ENCODE peak calls at places on chromosomes 3 and 15, in four cellular contexts. One of them, this sample, is unnamed.

GRCh38 chr3:49906004-49906860 is 2.6 kb upstream of the MST1R start:
- DNase-seq in endodermal cell: peak
- DNase-seq in epithelial cell of esophagus: peak
- DNase-seq in A549: peak
- DNase-seq in this sample: peak

GRCh38 chr15:25783134-25783533 is 80.0 kb downstream of the ATP10A start:
- DNase-seq in A549: no peak
- DNase-seq in endodermal cell: no peak
- DNase-seq in epithelial cell of esophagus: no peak
- DNase-seq in this sample: no peak

GRCh38 chr3:157300091-157300490 is 136.6 kb upstream of the PTX3 start:
- DNase-seq in A549: no peak
- DNase-seq in epithelial cell of esophagus: no peak
- DNase-seq in endodermal cell: no peak
- DNase-seq in this sample: no peak

GRCh38 chr15:45802140-45802539 is 167.3 kb downstream of the SQOR start:
- DNase-seq in epithelial cell of esophagus: no peak
- DNase-seq in endodermal cell: no peak
- DNase-seq in A549: no peak
- DNase-seq in this sample: no peak

GRCh38 chr15:61404567-61404966 is 175.5 kb upstream of the RORA start:
- DNase-seq in epithelial cell of esophagus: peak
- DNase-seq in endodermal cell: no peak
- DNase-seq in A549: no peak
- DNase-seq in this sample: no peak

GRCh38 chr15:91338763-91339162 is 238.7 kb downstream of the SV2B start:
- DNase-seq in epithelial cell of esophagus: peak
- DNase-seq in A549: no peak
- DNase-seq in endodermal cell: peak
- DNase-seq in this sample: peak

GRCh38 chr3:38455639-38456430 is 2.1 kb downstream of the ACVR2B start:
- DNase-seq in endodermal cell: peak
- DNase-seq in A549: no peak
- DNase-seq in epithelial cell of esophagus: no peak
- DNase-seq in this sample: peak

GRCh38 chr3:156787015-156787414 is 39.1 kb upstream of the LEKR1 start:
- DNase-seq in epithelial cell of esophagus: no peak
- DNase-seq in endodermal cell: no peak
- DNase-seq in A549: no peak
- DNase-seq in this sample: no peak

GRCh38 chr3:172653004-172653403 is 57.9 kb downstream of the NCEH1 start:
- DNase-seq in epithelial cell of esophagus: no peak
- DNase-seq in endodermal cell: no peak
- DNase-seq in A549: no peak
- DNase-seq in this sample: no peak

GRCh38 chr3:66386011-66386924 is 114.6 kb downstream of the LRIG1 start:
- DNase-seq in endodermal cell: peak
- DNase-seq in A549: no peak
- DNase-seq in epithelial cell of esophagus: no peak
- DNase-seq in this sample: no peak

GRCh38 chr3:134797080-134797801 is 2.2 kb downstream of the EPHB1 start:
- DNase-seq in endodermal cell: peak
- DNase-seq in A549: no peak
- DNase-seq in epithelial cell of esophagus: no peak
- DNase-seq in this sample: peak

GRCh38 chr15:58684751-58685150 is 64.8 kb downstream of the ADAM10 start:
- DNase-seq in epithelial cell of esophagus: no peak
- DNase-seq in A549: no peak
- DNase-seq in endodermal cell: no peak
- DNase-seq in this sample: no peak

GRCh38 chr3:51963951-51964451 is 3.3 kb downstream of the PCBP4 start:
- DNase-seq in A549: no peak
- DNase-seq in endodermal cell: peak
- DNase-seq in epithelial cell of esophagus: no peak
- DNase-seq in this sample: peak

GRCh38 chr3:129838086-129838485 is 55.4 kb downstream of the TMCC1 start:
- DNase-seq in A549: no peak
- DNase-seq in epithelial cell of esophagus: no peak
- DNase-seq in endodermal cell: peak
- DNase-seq in this sample: peak

GRCh38 chr15:98850991-98851776 is 156.4 kb downstream of the PGPEP1L start:
- DNase-seq in endodermal cell: peak
- DNase-seq in A549: peak
- DNase-seq in epithelial cell of esophagus: peak
- DNase-seq in this sample: peak

GRCh38 chr15:98854496-98854895 is 153.1 kb downstream of the PGPEP1L start:
- DNase-seq in epithelial cell of esophagus: no peak
- DNase-seq in endodermal cell: no peak
- DNase-seq in A549: no peak
- DNase-seq in this sample: no peak

GRCh38 chr15:98855067-98855814 is 152.4 kb downstream of the PGPEP1L start:
- DNase-seq in endodermal cell: no peak
- DNase-seq in A549: no peak
- DNase-seq in epithelial cell of esophagus: peak
- DNase-seq in this sample: no peak

GRCh38 chr15:98853593-98854420 is 153.8 kb downstream of the PGPEP1L start:
- DNase-seq in A549: no peak
- DNase-seq in epithelial cell of esophagus: peak
- DNase-seq in endodermal cell: peak
- DNase-seq in this sample: peak

DNA sequence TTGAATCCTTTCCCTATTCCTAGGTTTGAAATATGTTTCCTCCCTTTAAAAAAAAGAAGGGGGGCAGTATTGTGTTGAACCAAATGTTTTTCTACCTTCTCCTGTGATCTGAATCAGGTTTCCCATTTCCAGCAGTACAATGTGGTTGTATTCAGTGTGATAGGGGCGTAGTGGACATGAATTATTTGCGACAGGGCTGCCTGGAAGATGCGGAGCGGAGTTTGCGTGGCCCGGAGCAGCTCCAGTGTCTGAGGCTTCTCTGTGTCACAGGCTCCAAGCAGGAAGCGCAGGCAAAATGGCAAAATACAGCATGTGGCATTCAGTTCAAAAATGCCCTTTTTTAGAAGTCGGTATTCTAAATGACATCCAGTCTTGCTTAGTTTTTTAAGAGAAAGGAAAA is 154.4 kb downstream of the PGPEP1L start:
- DNase-seq in endodermal cell: peak
- DNase-seq in A549: peak
- DNase-seq in epithelial cell of esophagus: peak
- DNase-seq in this sample: peak
- TF ChIP-seq CTCF in endodermal cell: no peak
- TF ChIP-seq CTCF in A549: no peak
- TF ChIP-seq CTCF in epithelial cell of esophagus: no peak
- TF ChIP-seq CTCF in this sample: no peak

DNA sequence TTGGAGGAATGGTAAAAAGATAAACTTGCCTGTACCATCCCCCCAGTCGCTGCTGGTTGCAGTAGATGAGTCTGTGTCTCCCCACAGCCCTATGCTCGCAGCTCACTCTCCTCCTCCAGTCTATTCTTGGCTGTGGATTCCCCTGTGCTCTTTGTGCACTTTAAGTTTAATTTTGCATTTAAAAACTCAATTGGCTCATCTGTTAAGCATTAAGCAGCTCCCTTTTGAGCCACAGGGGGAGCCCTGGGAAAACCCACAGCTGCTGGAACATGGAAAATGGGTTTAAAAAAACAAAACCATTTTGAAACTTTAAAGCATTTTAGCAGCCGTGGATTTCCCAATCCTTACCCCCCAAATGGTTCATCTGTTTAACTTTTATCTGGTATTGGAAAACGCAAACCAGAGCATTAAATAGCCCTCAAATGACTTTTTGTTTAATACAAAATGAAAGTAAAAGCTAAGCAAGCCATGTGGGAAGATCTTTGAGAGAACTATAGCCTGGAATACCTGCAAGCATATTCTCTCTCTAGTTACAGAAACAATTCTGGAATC is 536.9 kb downstream of the ZIC1 start:
- DNase-seq in epithelial cell of esophagus: peak
- DNase-seq in A549: peak
- DNase-seq in endodermal cell: peak
- DNase-seq in this sample: peak
- TF ChIP-seq CTCF in epithelial cell of esophagus: peak
- TF ChIP-seq CTCF in A549: peak
- TF ChIP-seq CTCF in endodermal cell: peak
- TF ChIP-seq CTCF in this sample: peak

GRCh38 chr3:184042617-184043016 is 10.2 kb upstream of the HTR3C start:
- DNase-seq in A549: no peak
- DNase-seq in epithelial cell of esophagus: no peak
- DNase-seq in endodermal cell: no peak
- DNase-seq in this sample: no peak

GRCh38 chr3:184040010-184040409 is 8.5 kb downstream of the HTR3D start:
- DNase-seq in epithelial cell of esophagus: peak
- DNase-seq in A549: peak
- DNase-seq in endodermal cell: peak
- DNase-seq in this sample: peak

GRCh38 chr3:184039414-184039813 is 7.9 kb downstream of the HTR3D start:
- DNase-seq in epithelial cell of esophagus: peak
- DNase-seq in A549: no peak
- DNase-seq in endodermal cell: no peak
- DNase-seq in this sample: no peak

DNA sequence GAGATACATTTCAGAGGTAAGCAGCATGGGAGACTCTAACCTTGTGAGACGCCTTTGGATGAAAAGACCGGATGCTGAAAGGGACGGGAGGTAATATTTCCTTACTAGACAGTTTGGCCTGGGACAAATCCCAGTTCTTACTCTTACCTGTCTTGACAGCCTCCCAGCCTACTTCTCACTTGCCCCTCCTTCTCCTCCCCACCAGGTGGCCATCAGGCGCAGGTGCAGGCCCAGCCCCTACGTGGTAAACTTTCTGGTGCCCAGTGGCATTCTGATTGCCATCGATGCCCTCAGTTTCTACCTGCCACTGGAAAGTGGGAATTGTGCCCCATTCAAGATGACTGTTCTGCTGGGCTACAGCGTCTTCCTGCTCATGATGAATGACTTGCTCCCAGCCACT is 6.3 kb downstream of the HTR3D start:
- DNase-seq in A549: no peak
- DNase-seq in endodermal cell: peak
- DNase-seq in epithelial cell of esophagus: peak
- DNase-seq in this sample: peak
- TF ChIP-seq CTCF in A549: no peak
- TF ChIP-seq CTCF in endodermal cell: peak
- TF ChIP-seq CTCF in epithelial cell of esophagus: peak
- TF ChIP-seq CTCF in this sample: peak

GRCh38 chr3:119304201-119304713 is 10.1 kb downstream of the ARHGAP31 start:
- DNase-seq in epithelial cell of esophagus: no peak
- DNase-seq in A549: no peak
- DNase-seq in endodermal cell: peak
- DNase-seq in this sample: no peak
- TF ChIP-seq CTCF in epithelial cell of esophagus: no peak
- TF ChIP-seq CTCF in A549: no peak
- TF ChIP-seq CTCF in endodermal cell: peak
- TF ChIP-seq CTCF in this sample: no peak

This sample was measured in GM23338.